ENCODE peak calls at places on chromosomes 12 and 14, in four cellular contexts. B, U, G and E are unnamed samples. For H3K4me1 and H3K27me3, the result is how much of the 10 kb centered on the place peaks cover.

GRCh38 chr12:106205208-106206069 is 42.4 kb downstream of the CKAP4 start:
- DNase-seq in B (no peak), U (peak), G (no peak), E (no peak)

GRCh38 chr12:3964404-3964803 is 91.2 kb upstream of the PARP11 start:
- DNase-seq in B (no peak), U (peak), G (no peak), E (no peak)

GRCh38 chr12:117470804-117471203 is 109.4 kb upstream of the NOS1 start:
- DNase-seq in B (no peak), U (no peak), G (no peak), E (no peak)

GRCh38 chr14:67485501-67486095 is 2.9 kb downstream of the TMEM229B start:
- DNase-seq in B (no peak), U (no peak), G (no peak), E (no peak)

GRCh38 chr14:74863274-74863673 is 12.7 kb downstream of the PROX2 start:
- DNase-seq in B (no peak), U (no peak), G (no peak), E (no peak)

GRCh38 chr14:28161040-28161439 is 605.5 kb upstream of the FOXG1 start:
- DNase-seq in B (no peak), U (no peak), G (no peak), E (no peak)

GRCh38 chr14:56787530-56787929 is 22.7 kb downstream of the OTX2 start:
- DNase-seq in B (no peak), U (no peak), G (no peak), E (no peak)

GRCh38 chr12:57620936-57621496 is 9.8 kb downstream of the ARHGEF25 start:
- DNase-seq in B (no peak), U (no peak), G (no peak), E (no peak)

GRCh38 chr14:69624131-69624530 is 12.7 kb downstream of the SUSD6 start:
- DNase-seq in B (no peak), U (no peak), G (no peak), E (no peak)

GRCh38 chr12:95208678-95209077 is 8.6 kb downstream of the FGD6 start:
- DNase-seq in B (no peak), U (no peak), G (no peak), E (no peak)

GRCh38 chr14:71320734-71321555 is 413.7 kb downstream of the PCNX1 start:
- DNase-seq in B (no peak), U (no peak), G (peak), E (peak)

GRCh38 chr12:102023343-102023930 is 38.4 kb downstream of the WASHC3 start:
- DNase-seq in B (no peak), U (no peak), G (no peak), E (no peak)

GRCh38 chr12:34292736-34293625 is 270.7 kb downstream of the ALG10 start:
- DNase-seq in B (no peak), U (no peak), G (no peak), E (no peak)

GRCh38 chr14:81193924-81194633 is 26.7 kb downstream of the GTF2A1 start:
- DNase-seq in B (no peak), U (no peak), G (no peak), E (no peak)

GRCh38 chr12:110352401-110352800 is 51.1 kb downstream of the ANAPC7 start:
- DNase-seq in B (no peak), U (no peak), G (no peak), E (no peak)

GRCh38 chr12:12902036-12902435 is 10.7 kb downstream of the GPRC5A start:
- DNase-seq in B (no peak), U (no peak), G (no peak), E (no peak)

DNA sequence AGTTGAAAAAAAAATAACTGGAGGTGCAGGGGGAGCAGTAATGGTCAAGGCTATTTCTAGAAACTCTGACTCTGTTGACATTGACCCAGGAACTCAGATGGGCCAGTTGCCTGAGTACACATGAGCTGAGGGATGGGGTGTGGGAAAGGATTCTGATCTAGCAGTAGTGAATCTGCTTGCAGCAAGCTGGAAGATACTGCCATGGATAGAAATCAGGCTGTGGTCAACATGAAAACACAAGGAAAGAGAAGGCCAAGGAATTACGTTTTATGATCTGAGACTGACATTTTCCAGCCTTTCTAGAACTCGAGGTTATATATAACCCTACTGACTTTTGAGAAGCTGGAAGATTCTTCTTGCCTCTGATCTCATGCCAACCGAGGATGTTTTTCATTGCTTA is 90.0 kb downstream of the ANO6 start:
- DNase-seq in B (no peak), U (no peak), G (no peak), E (peak)
- H3K4me1 ChIP-seq in B (under half), U (under half), G (under half), E (under half)

GRCh38 chr14:36521598-36522345 is 1.7 kb upstream of the NKX2-1 start:
- DNase-seq in B (no peak), U (no peak), G (no peak), E (no peak)
- H3K27me3 ChIP-seq in B (under half), U (under half), G (half or more), E (under half)

DNA sequence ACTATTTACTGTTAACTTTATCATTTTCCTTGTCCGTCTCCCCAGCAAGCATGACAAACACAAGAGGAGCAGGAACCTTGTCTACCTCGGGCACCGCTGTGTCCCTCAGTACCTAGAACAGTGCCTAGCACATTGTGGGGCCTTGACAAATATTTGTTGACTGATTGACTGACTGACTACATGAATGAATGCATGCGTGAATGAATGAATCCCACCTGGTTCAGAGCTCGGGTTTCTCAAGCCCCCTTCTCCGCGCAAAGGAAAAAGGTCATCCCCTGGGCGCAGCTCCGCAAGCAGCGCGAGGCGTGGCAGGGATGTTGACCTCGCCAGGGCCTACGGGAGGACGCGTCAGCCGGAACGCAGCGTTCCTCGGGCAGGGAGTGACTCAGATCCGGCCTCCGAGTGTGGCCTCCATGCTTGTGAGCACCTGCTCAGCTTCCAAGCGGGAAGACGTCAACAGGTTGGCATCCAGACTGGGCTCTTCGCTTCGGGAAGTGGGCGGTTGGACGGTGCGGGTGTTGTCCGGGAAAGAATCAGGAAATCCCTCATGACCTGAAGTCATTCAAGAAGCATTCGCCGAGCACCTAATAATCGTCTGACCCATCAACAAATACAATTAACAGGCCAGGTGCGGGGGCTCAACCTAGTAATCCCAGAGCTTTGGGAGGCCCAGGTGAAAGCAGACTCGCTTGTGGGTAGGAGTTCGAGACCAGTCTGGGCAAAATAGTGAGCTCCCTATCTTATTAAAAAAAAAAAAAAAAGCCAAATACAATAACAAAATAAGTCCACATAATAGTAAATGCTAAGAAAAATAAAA is 13.9 kb upstream of the UBC start:
- DNase-seq in B (no peak), U (peak), G (peak), E (peak)
- TF ChIP-seq POLR2AphosphoS5 in B (peak), U (peak), G (peak), E (peak)

DNA sequence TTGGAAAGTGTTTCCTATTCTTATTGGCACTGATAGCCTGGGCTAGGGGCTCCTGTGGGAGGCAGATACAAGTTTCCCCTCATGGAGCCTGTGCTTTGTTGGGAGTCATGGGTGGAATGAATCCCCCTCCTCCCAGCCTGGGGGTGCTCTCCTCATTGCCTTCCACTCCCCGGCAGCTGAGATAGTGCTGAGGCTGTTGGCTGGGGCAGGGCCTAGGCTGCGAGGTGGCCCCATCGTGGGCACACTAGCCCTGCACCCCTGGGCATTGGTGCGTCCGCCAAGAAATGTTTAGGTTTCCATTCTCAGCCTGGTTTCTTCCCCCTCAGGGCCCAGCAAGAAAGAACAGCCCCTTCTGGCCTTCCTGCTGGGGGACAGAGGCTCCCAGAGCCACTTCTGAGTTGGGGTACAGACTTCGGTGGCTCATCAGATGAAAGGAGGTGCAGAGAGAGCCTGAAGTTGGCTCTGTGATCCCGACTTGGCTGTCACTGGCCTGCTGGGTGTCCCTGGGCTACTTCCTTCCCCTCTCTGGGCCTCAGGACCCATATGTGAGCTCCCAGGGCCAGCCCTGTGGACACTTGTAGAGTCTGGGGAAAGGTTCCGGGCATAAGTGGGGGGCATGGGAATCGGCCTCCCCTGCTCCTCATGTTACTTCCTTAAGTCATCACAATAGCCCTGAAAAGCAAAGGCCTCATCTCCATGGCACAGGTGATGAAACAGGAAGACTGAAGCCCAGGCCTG is 2.7 kb upstream of the ARL6IP4 start:
- DNase-seq in B (no peak), U (no peak), G (no peak), E (no peak)
- H3K4me1 ChIP-seq in B (half or more), U (under half), G (under half), E (under half)

DNA sequence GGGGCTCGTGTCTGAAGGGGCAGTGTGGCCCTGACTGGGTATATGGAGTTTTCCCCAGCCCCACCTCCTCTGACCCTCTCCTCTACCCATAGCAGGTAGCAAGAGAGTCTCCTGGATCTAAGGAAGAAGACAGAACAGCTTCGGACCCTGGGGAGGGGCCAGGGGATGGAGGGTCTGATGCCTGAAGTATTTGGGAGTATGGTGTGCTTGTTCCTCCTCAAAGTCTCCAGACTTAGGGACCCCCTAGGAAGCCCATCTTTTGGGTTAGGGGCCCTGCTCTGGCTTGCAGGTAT is 579 bp upstream of the HOXC8 start:
- DNase-seq in B (no peak), U (no peak), G (no peak), E (no peak)
- H3K27me3 ChIP-seq in B (under half), U (under half), G (half or more), E (under half)

GRCh38 chr12:6547987-6548386 is 7.9 kb downstream of the IFFO1 start:
- DNase-seq in B (no peak), U (no peak), G (no peak), E (no peak)
- TF ChIP-seq POLR2AphosphoS5 in B (no peak), U (no peak), G (no peak), E (no peak)